ENCODE peak calls at places on chromosome 11, in four cellular contexts. One of them, this sample, is unnamed.

GRCh38 chr11:73236879-73237278 is 18.8 kb downstream of the P2RY2 start:
- DNase-seq in H54: peak; percentile 63
- DNase-seq in NCI-H460: peak; percentile 18
- DNase-seq in Daoy: peak; percentile 49
- DNase-seq in this sample: peak; percentile 43

GRCh38 chr11:126163074-126163700 is 48.3 kb downstream of the RPUSD4 start:
- DNase-seq in H54: peak; percentile 74
- DNase-seq in NCI-H460: no peak
- DNase-seq in Daoy: peak; percentile 93
- DNase-seq in this sample: peak; percentile 93

GRCh38 chr11:68053981-68054812 is 15.4 kb downstream of the TCIRG1 start:
- DNase-seq in H54: no peak
- DNase-seq in NCI-H460: no peak
- DNase-seq in Daoy: no peak
- DNase-seq in this sample: no peak

GRCh38 chr11:75802913-75803820 is 11.8 kb upstream of the UVRAG start:
- DNase-seq in H54: peak; percentile 59
- DNase-seq in NCI-H460: peak; percentile 51
- DNase-seq in Daoy: peak; percentile 60
- DNase-seq in this sample: peak; percentile 71

GRCh38 chr11:23944939-23945338 is 551.9 kb upstream of the LUZP2 start:
- DNase-seq in H54: no peak
- DNase-seq in NCI-H460: no peak
- DNase-seq in Daoy: no peak
- DNase-seq in this sample: no peak

GRCh38 chr11:84899740-84900139 is 727.4 kb downstream of the DLG2 start:
- DNase-seq in H54: no peak
- DNase-seq in NCI-H460: peak; percentile 1
- DNase-seq in Daoy: no peak
- DNase-seq in this sample: peak; percentile 51

GRCh38 chr11:45544826-45545225 is 120.6 kb downstream of the CHST1 start:
- DNase-seq in H54: no peak
- DNase-seq in NCI-H460: no peak
- DNase-seq in Daoy: no peak
- DNase-seq in this sample: no peak

GRCh38 chr11:8786933-8787332 is 104.3 kb downstream of the RPL27A start:
- DNase-seq in H54: no peak
- DNase-seq in NCI-H460: no peak
- DNase-seq in Daoy: no peak
- DNase-seq in this sample: no peak

GRCh38 chr11:69040581-69041260 is 8.0 kb upstream of the TPCN2 start:
- DNase-seq in H54: no peak
- DNase-seq in NCI-H460: no peak
- DNase-seq in Daoy: peak; percentile 81
- DNase-seq in this sample: peak; percentile 85